ENCODE peak calls at places on chromosomes 2 and 18, in ten cellular contexts. A is T-helper 9 cell, E is fibroblast of lung, S is EL, P is GM04504, K is iris pigment epithelial cell, H is osteocyte, D is body of pancreas, M is NCI-H2107, Z is foreskin melanocyte. W is an unnamed sample.

GRCh38 chr2:3512086-3512485 is 7.2 kb downstream of the ADI1 start:
- DNase-seq in Z (no peak), M (no peak), H (no peak), K (no peak), A (no peak), E (peak), S (no peak), D (no peak), P (no peak), W (no peak)

GRCh38 chr18:75283758-75284157 is 73.2 kb downstream of the TSHZ1 start:
- DNase-seq in H (no peak), S (no peak), K (no peak), P (no peak), Z (no peak), E (no peak), A (no peak), M (no peak), D (no peak), W (no peak)

GRCh38 chr2:144320491-144320890 is 199.4 kb downstream of the ZEB2 start:
- DNase-seq in H (no peak), D (peak), E (peak), K (peak), M (no peak), P (no peak), Z (peak), S (peak), A (peak), W (peak)

GRCh38 chr2:218638372-218638771 is 21.1 kb downstream of the ZNF142 start:
- DNase-seq in M (no peak), E (no peak), S (no peak), P (no peak), D (no peak), Z (no peak), A (no peak), K (no peak), H (no peak), W (no peak)

GRCh38 chr18:58308463-58308862 is 264.4 kb downstream of the NEDD4L start:
- DNase-seq in D (no peak), A (no peak), P (no peak), H (no peak), E (no peak), K (no peak), S (no peak), Z (no peak), M (no peak), W (no peak)

GRCh38 chr2:108447947-108448677 is 894 bp upstream of the GCC2 start:
- DNase-seq in A (no peak), M (no peak), K (no peak), D (no peak), P (no peak), E (no peak), S (no peak), Z (no peak), H (no peak), W (no peak)

GRCh38 chr2:43480874-43481273 is 115.0 kb downstream of the THADA start:
- DNase-seq in M (no peak), D (no peak), K (no peak), E (no peak), A (no peak), H (no peak), P (no peak), S (no peak), Z (no peak), W (no peak)

GRCh38 chr2:165428996-165429395 is 40.5 kb upstream of the CSRNP3 start:
- DNase-seq in M (no peak), H (no peak), A (no peak), P (no peak), D (no peak), Z (peak), S (no peak), K (peak), E (peak), W (no peak)

GRCh38 chr2:101036562-101036961 is 34.5 kb downstream of the RPL31 start:
- DNase-seq in A (no peak), P (no peak), E (peak), S (peak), H (peak), K (peak), M (no peak), Z (peak), D (no peak), W (peak)

GRCh38 chr2:235857613-235858012 is 310.6 kb downstream of the GBX2 start:
- DNase-seq in D (no peak), Z (no peak), E (no peak), P (no peak), A (no peak), H (no peak), K (no peak), M (no peak), S (no peak), W (no peak)

GRCh38 chr2:10385501-10385900 is 62.6 kb downstream of the ODC1 start:
- DNase-seq in K (no peak), P (no peak), S (peak), E (peak), H (no peak), M (no peak), A (no peak), Z (no peak), D (no peak), W (no peak)

GRCh38 chr2:163737169-163737439 is 1.3 kb upstream of the FIGN start:
- DNase-seq in P (no peak), M (no peak), S (no peak), K (no peak), Z (no peak), H (no peak), E (no peak), D (no peak), A (no peak), W (no peak)

GRCh38 chr2:16700566-16701259 is 35.1 kb upstream of the CYRIA start:
- DNase-seq in H (no peak), E (no peak), S (no peak), P (no peak), D (no peak), Z (no peak), A (no peak), M (no peak), K (no peak), W (no peak)

GRCh38 chr2:136920652-136921333 is 155.4 kb downstream of the THSD7B start:
- DNase-seq in P (no peak), K (no peak), D (no peak), M (no peak), S (no peak), H (no peak), E (no peak), Z (no peak), A (no peak), W (no peak)

GRCh38 chr2:151771599-151772358 is 37.5 kb upstream of the NEB start:
- DNase-seq in A (no peak), S (peak), Z (no peak), D (peak), K (peak), E (peak), P (peak), M (no peak), H (no peak), W (no peak)

W was measured in HS-5.